ENCODE peak calls at places on chromosome 19, in five cellular contexts. S is D721Med, B is GM12864, F is astrocyte, K is transverse colon. U is an unnamed sample.

GRCh38 chr19:17648786-17649185 is 39.4 kb downstream of the UNC13A start:
- DNase-seq in S (no peak), B (no peak), F (no peak), K (no peak), U (no peak)

GRCh38 chr19:55550321-55550650 is 4.9 kb upstream of the SBK3 start:
- DNase-seq in S (no peak), B (no peak), F (peak; percentile 49), K (no peak), U (no peak)

GRCh38 chr19:48247212-48247611 is 8.5 kb downstream of the CARD8 start:
- DNase-seq in S (no peak), B (no peak), F (no peak), K (no peak), U (no peak)

GRCh38 chr19:17966115-17966455 is 822 bp upstream of the KCNN1 start:
- DNase-seq in S (peak; percentile 12), B (no peak), F (no peak), K (no peak), U (no peak)

GRCh38 chr19:39365531-39365930 is 23.3 kb downstream of the SAMD4B start:
- DNase-seq in S (no peak), B (no peak), F (no peak), K (no peak), U (no peak)

GRCh38 chr19:10061717-10062310 is 24.3 kb upstream of the SHFL start:
- DNase-seq in S (no peak), B (no peak), F (no peak), K (no peak), U (no peak)

GRCh38 chr19:10625003-10625761 is at the start of gene SLC44A2:
- DNase-seq in S (no peak), B (no peak), F (peak; percentile 6), K (peak; percentile 93), U (peak; percentile 94)

GRCh38 chr19:3272952-3273351 is 48.5 kb downstream of the CELF5 start:
- DNase-seq in S (no peak), B (no peak), F (no peak), K (no peak), U (no peak)

GRCh38 chr19:35342430-35342829 is 5.3 kb upstream of the FFAR1 start:
- DNase-seq in S (no peak), B (no peak), F (no peak), K (no peak), U (no peak)

GRCh38 chr19:17026041-17026658 is 460 bp downstream of the CPAMD8 start:
- DNase-seq in S (no peak), B (no peak), F (no peak), K (peak; percentile 26), U (no peak)

GRCh38 chr19:1118999-1119398 is 15.2 kb downstream of the GPX4 start:
- DNase-seq in S (no peak), B (no peak), F (no peak), K (no peak), U (no peak)

GRCh38 chr19:57563547-57563946 is 3.9 kb upstream of the ZNF550 start:
- DNase-seq in S (no peak), B (no peak), F (no peak), K (no peak), U (no peak)
- TF ChIP-seq CTCF in S (no peak), B (no peak), F (no peak), K (no peak), U (no peak)

DNA sequence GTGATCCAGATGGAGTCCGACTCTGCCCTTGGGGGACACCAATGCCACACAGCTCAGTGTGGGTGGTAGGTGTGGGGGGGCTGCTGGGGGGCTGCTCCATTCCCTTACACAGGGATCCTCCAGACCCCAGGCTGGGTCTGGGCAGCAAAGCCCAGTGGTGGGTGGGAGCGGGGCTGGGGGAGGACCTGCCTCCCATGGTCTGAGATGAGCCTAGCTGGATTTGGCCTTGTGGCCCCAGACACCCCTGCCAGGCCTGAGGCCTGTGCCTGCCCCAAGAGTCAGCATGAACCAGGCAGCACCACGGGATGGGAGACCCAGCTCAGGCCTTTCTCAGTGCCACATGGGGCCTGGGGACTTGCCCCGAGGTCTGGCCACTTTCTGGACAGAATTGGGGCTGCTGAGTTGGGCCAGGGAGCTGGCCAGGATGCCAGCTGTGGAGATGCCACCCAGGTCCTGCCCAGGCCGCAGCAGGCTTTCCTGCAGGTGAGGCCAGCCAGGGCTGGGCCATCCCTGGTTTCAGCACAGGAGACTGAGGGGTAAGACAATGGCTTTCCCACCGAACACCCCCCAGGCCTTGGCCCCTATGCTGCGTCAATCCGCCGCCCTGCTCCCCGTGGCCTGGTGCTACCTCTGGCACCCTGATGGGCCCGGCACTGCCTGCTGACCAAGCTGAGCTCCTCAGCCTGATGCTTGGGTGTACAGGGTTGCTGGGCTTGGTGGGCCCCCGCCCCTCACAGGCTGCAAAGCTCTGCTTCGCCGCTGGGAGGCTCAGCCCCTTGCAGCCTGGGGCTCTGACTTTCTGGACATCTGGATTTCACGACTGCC is 24.2 kb downstream of the CEBPG start:
- DNase-seq in S (no peak), B (no peak), F (no peak), K (no peak), U (no peak)
- TF ChIP-seq CTCF in S (no peak), B (no peak), F (peak; percentile 9), K (no peak), U (peak; percentile 48)

GRCh38 chr19:15112385-15112784 is 5.2 kb downstream of the SYDE1 start:
- DNase-seq in S (no peak), B (no peak), F (no peak), K (no peak), U (no peak)
- TF ChIP-seq CTCF in S (no peak), B (peak; percentile 14), F (no peak), K (no peak), U (peak; percentile 13)

GRCh38 chr19:5559804-5560133 is 8.0 kb downstream of the TINCR start:
- DNase-seq in S (no peak), B (no peak), F (no peak), K (no peak), U (no peak)

GRCh38 chr19:5557691-5558090 is 10.1 kb downstream of the TINCR start:
- DNase-seq in S (no peak), B (no peak), F (no peak), K (no peak), U (no peak)

GRCh38 chr19:5554828-5555227 is 12.9 kb downstream of the TINCR start:
- DNase-seq in S (no peak), B (no peak), F (no peak), K (no peak), U (no peak)

GRCh38 chr19:5560156-5560555 is 7.6 kb downstream of the TINCR start:
- DNase-seq in S (no peak), B (no peak), F (no peak), K (no peak), U (no peak)

GRCh38 chr19:5558101-5558621 is 9.6 kb downstream of the TINCR start:
- DNase-seq in S (no peak), B (no peak), F (no peak), K (no peak), U (no peak)
- TF ChIP-seq CTCF in S (no peak), B (no peak), F (no peak), K (no peak), U (no peak)

GRCh38 chr19:12205296-12205695 is 42.4 kb downstream of the ZNF136 start:
- DNase-seq in S (no peak), B (no peak), F (no peak), K (no peak), U (no peak)

GRCh38 chr19:12198136-12198535 is 35.2 kb downstream of the ZNF136 start:
- DNase-seq in S (no peak), B (no peak), F (no peak), K (no peak), U (no peak)

GRCh38 chr19:12200020-12200419 is 37.1 kb downstream of the ZNF136 start:
- DNase-seq in S (no peak), B (no peak), F (no peak), K (no peak), U (no peak)

GRCh38 chr19:12208221-12208620 is 45.3 kb downstream of the ZNF136 start:
- DNase-seq in S (no peak), B (no peak), F (no peak), K (no peak), U (no peak)

GRCh38 chr19:12202250-12202649 is 39.4 kb downstream of the ZNF136 start:
- DNase-seq in S (no peak), B (no peak), F (no peak), K (peak; percentile 64), U (no peak)
- TF ChIP-seq CTCF in S (no peak), B (peak; percentile 31), F (no peak), K (peak; percentile 22), U (no peak)

DNA sequence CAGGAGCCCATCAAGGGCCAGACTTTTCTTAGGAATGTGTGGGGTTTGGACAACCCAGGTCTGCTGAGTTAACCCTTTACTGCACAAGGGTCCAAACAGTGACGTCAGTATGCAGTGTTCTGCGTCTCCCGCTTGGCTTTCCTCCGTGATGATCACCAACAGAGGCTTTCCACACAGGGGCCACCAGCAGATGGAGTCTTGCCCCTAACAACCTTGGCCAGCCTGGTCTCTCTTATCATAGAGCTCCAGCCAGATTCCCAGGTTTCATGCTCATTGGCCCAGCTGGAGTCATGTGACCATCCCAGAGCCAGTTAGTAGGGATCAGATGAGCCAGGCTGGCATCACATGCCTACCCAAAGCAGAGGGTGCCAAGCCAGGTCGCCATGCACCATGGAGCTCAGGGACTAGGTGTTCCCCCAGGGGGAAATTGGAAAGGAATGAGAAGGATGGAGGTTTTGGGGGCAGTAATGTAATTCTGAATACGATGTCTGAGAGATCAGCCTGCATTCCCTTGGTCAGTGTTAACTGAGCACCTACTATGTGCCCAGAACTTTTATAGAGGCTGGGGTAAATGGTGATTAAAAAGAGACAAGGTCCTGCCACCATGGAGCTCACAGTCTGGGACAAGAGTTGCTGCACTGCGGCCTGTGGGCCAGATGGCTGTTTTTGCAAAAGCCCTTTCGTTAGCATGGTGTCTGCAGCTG is 61.2 kb downstream of the MYH14 start:
- DNase-seq in S (no peak), B (no peak), F (no peak), K (no peak), U (no peak)
- TF ChIP-seq CTCF in S (no peak), B (no peak), F (no peak), K (no peak), U (no peak)